ENCODE peak calls at places on chromosomes 2 and 18, in nine cellular contexts. K, X, J, A, L, R, M, F and Q are unnamed samples.

GRCh38 chr2:104734937-104735586 is 118.9 kb upstream of the POU3F3 start:
- DNase-seq in K (no peak), L (no peak), X (no peak), M (no peak), R (no peak), J (no peak), A (peak), F (no peak), Q (no peak)

GRCh38 chr2:48471048-48471474 is 58.9 kb upstream of the STON1 start:
- DNase-seq in M (peak), K (no peak), A (peak), L (no peak), X (no peak), F (no peak), J (peak), R (peak), Q (peak)

GRCh38 chr2:239376351-239376750 is 24.5 kb downstream of the HDAC4 start:
- DNase-seq in F (no peak), R (no peak), X (no peak), A (no peak), K (no peak), M (no peak), J (no peak), L (no peak), Q (no peak)

GRCh38 chr18:76461692-76462325 is 33.2 kb downstream of the ZNF516 start:
- DNase-seq in A (no peak), M (no peak), L (no peak), X (no peak), K (no peak), R (no peak), J (no peak), F (no peak), Q (no peak)

GRCh38 chr18:23487738-23488625 is 15.3 kb upstream of the RMC1 start:
- DNase-seq in F (peak), K (no peak), M (no peak), L (peak), X (no peak), A (peak), R (no peak), J (no peak), Q (peak)

GRCh38 chr2:47189635-47190034 is 34.5 kb upstream of the STPG4 start:
- DNase-seq in M (peak), R (peak), A (peak), X (no peak), L (no peak), F (no peak), K (no peak), J (no peak), Q (peak)

GRCh38 chr2:189783451-189783926 is 650 bp downstream of the ORMDL1 start:
- DNase-seq in J (no peak), A (peak), R (peak), X (no peak), M (peak), L (no peak), K (no peak), F (no peak), Q (peak)

GRCh38 chr2:52141076-52141475 is 1109.1 kb upstream of the NRXN1 start:
- DNase-seq in R (no peak), K (no peak), X (no peak), A (no peak), L (no peak), M (no peak), J (no peak), F (no peak), Q (no peak)

GRCh38 chr2:240393831-240394410 is 41.5 kb upstream of the GPC1 start:
- DNase-seq in M (no peak), J (peak), A (no peak), X (peak), K (no peak), L (no peak), F (no peak), R (no peak), Q (no peak)

GRCh38 chr2:233033672-233034071 is 1.2 kb downstream of the NEU2 start:
- DNase-seq in K (no peak), X (no peak), R (no peak), L (no peak), M (no peak), A (peak), J (no peak), F (no peak), Q (no peak)

GRCh38 chr2:217897816-217898806 is 104.7 kb downstream of the TNS1 start:
- DNase-seq in L (peak), F (no peak), J (peak), A (no peak), M (no peak), K (no peak), X (no peak), R (no peak), Q (no peak)

GRCh38 chr18:68861365-68861764 is 63.5 kb downstream of the CCDC102B start:
- DNase-seq in M (no peak), J (no peak), A (no peak), L (no peak), F (no peak), K (no peak), R (no peak), X (no peak), Q (no peak)

GRCh38 chr2:189835855-189836558 is 51.8 kb downstream of the PMS1 start:
- DNase-seq in J (no peak), M (no peak), K (no peak), X (no peak), F (no peak), L (no peak), R (peak), A (no peak), Q (peak)

GRCh38 chr2:88350641-88351601 is 101.6 kb downstream of the FOXI3 start:
- DNase-seq in R (no peak), L (peak), A (peak), F (peak), M (peak), X (peak), K (no peak), J (peak), Q (peak)

GRCh38 chr18:56715121-56715520 is 64.0 kb downstream of the WDR7 start:
- DNase-seq in M (no peak), L (no peak), J (no peak), K (no peak), X (no peak), F (no peak), A (no peak), R (no peak), Q (no peak)

GRCh38 chr2:223238301-223238700 is 186.3 kb downstream of the KCNE4 start:
- DNase-seq in X (no peak), K (no peak), F (no peak), L (no peak), M (no peak), R (no peak), A (peak), J (no peak), Q (no peak)

GRCh38 chr2:30180230-30180629 is 33.4 kb downstream of the YPEL5 start:
- DNase-seq in K (no peak), A (no peak), M (no peak), X (no peak), J (no peak), F (no peak), R (no peak), L (no peak), Q (no peak)

GRCh38 chr18:47036298-47036874 is 965 bp upstream of the ELOA2 start:
- DNase-seq in M (peak), X (no peak), A (peak), K (no peak), J (peak), F (no peak), L (no peak), R (peak), Q (peak)

GRCh38 chr18:73793386-73793785 is 354.2 kb downstream of the FBXO15 start:
- DNase-seq in X (no peak), K (no peak), M (no peak), A (no peak), F (no peak), J (no peak), L (no peak), R (no peak), Q (peak)

GRCh38 chr2:26668041-26668440 is 24.5 kb upstream of the KCNK3 start:
- DNase-seq in J (no peak), M (no peak), A (peak), L (peak), R (no peak), X (no peak), K (no peak), F (no peak), Q (no peak)

GRCh38 chr18:23532848-23533247 is 29.5 kb downstream of the RMC1 start:
- DNase-seq in A (no peak), X (no peak), J (no peak), F (no peak), M (no peak), R (no peak), L (no peak), K (no peak), Q (no peak)

GRCh38 chr2:10377052-10377746 is 70.9 kb downstream of the ODC1 start:
- DNase-seq in X (no peak), A (no peak), R (no peak), F (no peak), J (no peak), L (no peak), K (no peak), M (no peak), Q (no peak)